ENCODE peak calls at places on chromosomes 4 and X, in eight cellular contexts. One of them, this sample, is unnamed.
A peak's percentile ranks its signal among the peaks of the same experiment; 100 is the strongest.

GRCh38 chrX:51860679-51861078 is 32.7 kb upstream of the MAGED1 start:
- DNase-seq in neural progenitor cell: peak; percentile 52
- DNase-seq in fibroblast of lung: peak; percentile 45
- DNase-seq in PC-3: peak; percentile 60
- DNase-seq in K562: peak; percentile 28
- DNase-seq in tibial nerve: no peak
- DNase-seq in foreskin fibroblast: peak; percentile 5
- DNase-seq in epithelial cell of esophagus: peak; percentile 48
- DNase-seq in this sample: no peak

GRCh38 chr4:149825336-149825735 is 9.7 kb upstream of the IQCM start:
- DNase-seq in neural progenitor cell: no peak
- DNase-seq in fibroblast of lung: no peak
- DNase-seq in PC-3: peak; percentile 59
- DNase-seq in K562: no peak
- DNase-seq in tibial nerve: no peak
- DNase-seq in foreskin fibroblast: no peak
- DNase-seq in epithelial cell of esophagus: peak; percentile 93
- DNase-seq in this sample: no peak

GRCh38 chrX:23904096-23904495 is 3.6 kb downstream of the APOO start:
- DNase-seq in neural progenitor cell: peak; percentile 48
- DNase-seq in fibroblast of lung: no peak
- DNase-seq in PC-3: peak; percentile 21
- DNase-seq in K562: no peak
- DNase-seq in tibial nerve: no peak
- DNase-seq in foreskin fibroblast: no peak
- DNase-seq in epithelial cell of esophagus: peak; percentile 59
- DNase-seq in this sample: no peak

GRCh38 chrX:102339312-102340298 is 92.6 kb downstream of the NXF2 start:
- DNase-seq in neural progenitor cell: no peak
- DNase-seq in fibroblast of lung: no peak
- DNase-seq in PC-3: no peak
- DNase-seq in K562: no peak
- DNase-seq in tibial nerve: no peak
- DNase-seq in foreskin fibroblast: no peak
- DNase-seq in epithelial cell of esophagus: no peak
- DNase-seq in this sample: no peak

GRCh38 chr4:184361443-184361842 is 112.9 kb downstream of the IRF2 start:
- DNase-seq in neural progenitor cell: no peak
- DNase-seq in fibroblast of lung: peak; percentile 55
- DNase-seq in PC-3: no peak
- DNase-seq in K562: no peak
- DNase-seq in tibial nerve: no peak
- DNase-seq in foreskin fibroblast: no peak
- DNase-seq in epithelial cell of esophagus: no peak
- DNase-seq in this sample: no peak

GRCh38 chrX:37958493-37959211 is 47.7 kb upstream of the SYTL5 start:
- DNase-seq in neural progenitor cell: no peak
- DNase-seq in fibroblast of lung: no peak
- DNase-seq in PC-3: no peak
- DNase-seq in K562: no peak
- DNase-seq in tibial nerve: no peak
- DNase-seq in foreskin fibroblast: no peak
- DNase-seq in epithelial cell of esophagus: no peak
- DNase-seq in this sample: peak; percentile 6

GRCh38 chr4:6116696-6117285 is 83.6 kb downstream of the JAKMIP1 start:
- DNase-seq in neural progenitor cell: no peak
- DNase-seq in fibroblast of lung: no peak
- DNase-seq in PC-3: no peak
- DNase-seq in K562: no peak
- DNase-seq in tibial nerve: no peak
- DNase-seq in foreskin fibroblast: no peak
- DNase-seq in epithelial cell of esophagus: no peak
- DNase-seq in this sample: no peak

GRCh38 chr4:173169428-173170209 is 1.0 kb downstream of the GALNT7 start:
- DNase-seq in neural progenitor cell: peak; percentile 87
- DNase-seq in fibroblast of lung: peak; percentile 70
- DNase-seq in PC-3: peak; percentile 20
- DNase-seq in K562: peak; percentile 74
- DNase-seq in tibial nerve: peak; percentile 34
- DNase-seq in foreskin fibroblast: peak; percentile 45
- DNase-seq in epithelial cell of esophagus: peak; percentile 64
- DNase-seq in this sample: peak; percentile 74

GRCh38 chr4:152052431-152053057 is 291.7 kb upstream of the GATB start:
- DNase-seq in neural progenitor cell: no peak
- DNase-seq in fibroblast of lung: peak; percentile 23
- DNase-seq in PC-3: no peak
- DNase-seq in K562: no peak
- DNase-seq in tibial nerve: no peak
- DNase-seq in foreskin fibroblast: no peak
- DNase-seq in epithelial cell of esophagus: no peak
- DNase-seq in this sample: no peak

GRCh38 chr4:54527532-54527931 is 130.2 kb upstream of the KIT start:
- DNase-seq in neural progenitor cell: no peak
- DNase-seq in fibroblast of lung: no peak
- DNase-seq in PC-3: no peak
- DNase-seq in K562: no peak
- DNase-seq in tibial nerve: no peak
- DNase-seq in foreskin fibroblast: no peak
- DNase-seq in epithelial cell of esophagus: no peak
- DNase-seq in this sample: no peak

DNA sequence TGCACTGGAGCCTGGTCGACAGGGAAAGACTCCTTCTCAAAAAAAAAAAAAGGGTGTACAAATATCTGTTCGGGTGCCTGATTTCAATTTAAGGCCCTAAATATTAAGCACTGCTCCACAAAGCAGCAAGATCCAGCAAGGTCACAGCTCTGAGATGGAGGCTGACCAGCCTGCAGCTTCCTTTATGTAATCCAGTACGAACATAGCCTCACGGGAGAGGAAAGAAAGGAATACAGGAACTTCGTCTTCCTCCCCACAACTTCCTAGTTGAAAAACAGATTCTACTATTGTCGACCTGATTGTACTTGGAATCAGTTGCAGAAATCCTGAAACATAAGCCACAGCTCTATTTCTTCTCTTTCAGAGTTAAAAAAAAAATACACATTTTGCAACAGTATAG is 53.5 kb upstream of the TBC1D9 start:
- DNase-seq in neural progenitor cell: no peak
- DNase-seq in fibroblast of lung: no peak
- DNase-seq in PC-3: no peak
- DNase-seq in K562: no peak
- DNase-seq in tibial nerve: no peak
- DNase-seq in foreskin fibroblast: no peak
- DNase-seq in epithelial cell of esophagus: no peak
- DNase-seq in this sample: no peak
- TF ChIP-seq CTCF in neural progenitor cell: no peak
- TF ChIP-seq CTCF in fibroblast of lung: no peak
- TF ChIP-seq CTCF in PC-3: no peak
- TF ChIP-seq CTCF in K562: no peak
- TF ChIP-seq CTCF in tibial nerve: no peak
- TF ChIP-seq CTCF in foreskin fibroblast: no peak
- TF ChIP-seq CTCF in epithelial cell of esophagus: no peak
- TF ChIP-seq CTCF in this sample: no peak

DNA sequence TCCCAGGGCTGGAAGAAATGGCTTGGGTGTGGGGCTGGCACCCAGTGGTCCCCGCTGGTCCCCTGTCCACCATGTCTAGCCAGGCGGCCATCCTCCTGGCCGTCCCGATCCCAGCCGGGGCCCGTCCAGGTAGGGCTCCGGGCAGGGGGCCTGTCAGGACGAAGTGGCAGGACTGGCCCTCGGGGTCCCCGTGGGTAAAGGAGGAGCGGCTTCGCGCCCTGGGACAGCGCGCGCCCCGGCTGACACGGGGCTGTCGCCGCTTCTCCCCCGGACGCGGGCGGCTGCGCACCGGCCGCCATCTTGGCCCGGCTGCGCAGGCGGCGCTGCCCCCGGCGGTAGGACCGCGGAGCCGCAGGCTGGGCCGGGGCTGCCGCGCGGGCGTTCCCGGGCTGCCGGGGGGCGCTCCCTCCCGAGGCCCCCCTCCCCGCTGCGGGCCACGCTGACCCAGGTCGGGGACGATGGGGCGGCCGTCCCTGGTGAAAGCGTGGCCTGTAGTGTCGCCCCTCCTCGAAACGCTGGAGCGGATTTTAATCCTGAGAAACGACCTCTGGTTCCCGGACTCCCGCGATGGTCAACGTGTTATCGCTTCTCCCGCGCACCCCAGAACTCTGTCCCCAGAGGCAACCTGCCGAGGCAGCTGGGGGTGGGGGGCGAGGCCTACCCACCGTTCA is 60.4 kb upstream of the BCOR start:
- DNase-seq in neural progenitor cell: peak; percentile 83
- DNase-seq in fibroblast of lung: no peak
- DNase-seq in PC-3: peak; percentile 46
- DNase-seq in K562: no peak
- DNase-seq in tibial nerve: no peak
- DNase-seq in foreskin fibroblast: no peak
- DNase-seq in epithelial cell of esophagus: no peak
- DNase-seq in this sample: peak; percentile 55
- TF ChIP-seq CTCF in neural progenitor cell: peak; percentile 42
- TF ChIP-seq CTCF in fibroblast of lung: peak; percentile 8
- TF ChIP-seq CTCF in PC-3: peak; percentile 22
- TF ChIP-seq CTCF in K562: no peak
- TF ChIP-seq CTCF in tibial nerve: peak; percentile 65
- TF ChIP-seq CTCF in foreskin fibroblast: no peak
- TF ChIP-seq CTCF in epithelial cell of esophagus: no peak
- TF ChIP-seq CTCF in this sample: no peak

DNA sequence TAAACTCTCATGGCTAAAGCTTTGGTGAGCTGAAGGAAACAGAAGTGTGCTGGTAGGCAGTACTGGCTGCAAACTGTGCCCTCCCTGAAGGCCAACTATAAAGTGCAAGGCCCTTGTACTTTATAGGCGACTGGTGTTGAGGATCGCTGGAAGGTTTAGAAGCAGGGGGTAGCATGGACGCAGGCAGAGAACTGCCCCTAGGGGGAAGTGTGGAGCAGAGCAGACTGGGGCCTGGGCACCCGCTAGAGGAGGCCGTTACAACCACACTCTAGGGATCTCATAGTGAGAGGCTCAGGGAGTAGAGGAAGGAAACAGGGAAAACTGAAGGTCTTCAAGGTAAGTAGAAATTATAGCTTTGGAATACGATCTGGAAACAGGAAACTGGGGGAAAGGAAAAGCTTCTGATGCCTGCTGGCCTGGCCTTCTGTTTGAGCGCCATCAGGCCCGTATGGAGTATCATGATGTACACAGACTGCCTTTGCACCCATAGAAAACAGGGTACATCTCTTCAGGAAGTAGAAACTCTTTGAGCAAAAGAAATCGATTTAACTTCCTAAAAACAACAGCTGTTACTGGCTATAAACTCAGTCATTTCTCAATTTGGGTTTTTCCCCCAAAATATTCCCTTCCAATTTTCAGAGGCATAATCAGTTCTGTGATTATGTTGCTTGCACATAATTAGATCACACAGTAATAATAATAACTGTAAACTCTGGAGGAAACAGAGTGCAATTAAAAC is 23.9 kb upstream of the TMSB4X start:
- DNase-seq in neural progenitor cell: peak; percentile 74
- DNase-seq in fibroblast of lung: no peak
- DNase-seq in PC-3: no peak
- DNase-seq in K562: peak; percentile 84
- DNase-seq in tibial nerve: no peak
- DNase-seq in foreskin fibroblast: no peak
- DNase-seq in epithelial cell of esophagus: no peak
- DNase-seq in this sample: peak; percentile 58
- TF ChIP-seq CTCF in neural progenitor cell: peak; percentile 76
- TF ChIP-seq CTCF in fibroblast of lung: no peak
- TF ChIP-seq CTCF in PC-3: peak; percentile 46
- TF ChIP-seq CTCF in K562: peak; percentile 88
- TF ChIP-seq CTCF in tibial nerve: peak; percentile 12
- TF ChIP-seq CTCF in foreskin fibroblast: no peak
- TF ChIP-seq CTCF in epithelial cell of esophagus: no peak
- TF ChIP-seq CTCF in this sample: peak; percentile 56

GRCh38 chr4:71270901-71271300 is 67.9 kb upstream of the SLC4A4 start:
- DNase-seq in neural progenitor cell: peak; percentile 36
- DNase-seq in fibroblast of lung: peak; percentile 62
- DNase-seq in PC-3: peak; percentile 73
- DNase-seq in K562: peak; percentile 56
- DNase-seq in tibial nerve: no peak
- DNase-seq in foreskin fibroblast: no peak
- DNase-seq in epithelial cell of esophagus: peak; percentile 40
- DNase-seq in this sample: peak; percentile 35
- TF ChIP-seq CTCF in neural progenitor cell: peak; percentile 56
- TF ChIP-seq CTCF in fibroblast of lung: peak; percentile 31
- TF ChIP-seq CTCF in PC-3: peak; percentile 81
- TF ChIP-seq CTCF in K562: peak; percentile 51
- TF ChIP-seq CTCF in tibial nerve: no peak
- TF ChIP-seq CTCF in foreskin fibroblast: peak; percentile 38
- TF ChIP-seq CTCF in epithelial cell of esophagus: no peak
- TF ChIP-seq CTCF in this sample: peak; percentile 46

DNA sequence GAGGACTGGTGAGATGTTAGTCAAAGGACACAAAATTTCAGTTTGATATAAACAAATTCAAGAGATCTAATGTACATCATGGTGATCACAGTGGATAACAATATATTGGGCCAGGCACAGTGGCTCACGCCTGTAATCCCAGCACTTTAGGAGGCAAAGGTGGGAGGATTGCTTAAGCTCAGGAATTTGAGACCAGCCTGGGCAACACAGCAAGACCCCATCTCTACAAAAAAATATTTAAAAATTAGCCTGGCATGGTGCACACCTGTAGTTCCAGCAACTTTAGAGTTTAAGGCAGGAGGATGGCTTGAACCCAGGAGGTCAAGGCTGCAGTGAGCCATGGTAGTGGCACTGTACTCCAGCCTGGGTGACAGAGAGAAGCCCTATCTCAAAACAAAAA is 8.7 kb downstream of the SCARB2 start:
- DNase-seq in neural progenitor cell: no peak
- DNase-seq in fibroblast of lung: no peak
- DNase-seq in PC-3: no peak
- DNase-seq in K562: no peak
- DNase-seq in tibial nerve: no peak
- DNase-seq in foreskin fibroblast: no peak
- DNase-seq in epithelial cell of esophagus: no peak
- DNase-seq in this sample: no peak
- TF ChIP-seq CTCF in neural progenitor cell: no peak
- TF ChIP-seq CTCF in fibroblast of lung: no peak
- TF ChIP-seq CTCF in PC-3: no peak
- TF ChIP-seq CTCF in K562: no peak
- TF ChIP-seq CTCF in tibial nerve: no peak
- TF ChIP-seq CTCF in foreskin fibroblast: no peak
- TF ChIP-seq CTCF in epithelial cell of esophagus: no peak
- TF ChIP-seq CTCF in this sample: no peak

GRCh38 chr4:104693601-104694201 is 199.0 kb upstream of the CXXC4 start:
- DNase-seq in neural progenitor cell: no peak
- DNase-seq in fibroblast of lung: peak; percentile 52
- DNase-seq in PC-3: peak; percentile 64
- DNase-seq in K562: peak; percentile 8
- DNase-seq in tibial nerve: no peak
- DNase-seq in foreskin fibroblast: no peak
- DNase-seq in epithelial cell of esophagus: peak; percentile 52
- DNase-seq in this sample: no peak
- TF ChIP-seq CTCF in neural progenitor cell: peak; percentile 42
- TF ChIP-seq CTCF in fibroblast of lung: peak; percentile 28
- TF ChIP-seq CTCF in PC-3: peak; percentile 69
- TF ChIP-seq CTCF in K562: no peak
- TF ChIP-seq CTCF in tibial nerve: no peak
- TF ChIP-seq CTCF in foreskin fibroblast: no peak
- TF ChIP-seq CTCF in epithelial cell of esophagus: peak; percentile 57
- TF ChIP-seq CTCF in this sample: peak; percentile 13

DNA sequence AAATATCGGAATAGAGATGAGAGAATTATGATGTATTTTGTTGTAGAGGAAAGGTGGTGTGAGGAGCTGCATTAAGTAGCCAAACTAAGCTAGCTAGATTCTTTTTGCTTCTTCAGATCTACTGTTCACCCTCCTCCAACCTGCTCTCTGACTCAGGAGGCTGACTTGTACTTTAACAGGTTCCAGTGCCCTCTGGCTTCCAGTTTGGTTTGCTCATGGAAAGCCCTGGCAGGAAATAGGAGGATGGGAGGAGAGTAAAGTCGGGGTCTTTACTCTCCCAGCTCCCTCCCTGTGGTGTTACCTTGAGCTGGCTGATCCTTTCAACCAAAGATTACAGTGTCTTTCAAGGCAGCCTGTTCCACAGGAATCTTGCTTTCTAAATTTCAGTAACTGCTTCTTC is 277.0 kb upstream of the EDA2R start:
- DNase-seq in neural progenitor cell: peak; percentile 4
- DNase-seq in fibroblast of lung: no peak
- DNase-seq in PC-3: no peak
- DNase-seq in K562: no peak
- DNase-seq in tibial nerve: no peak
- DNase-seq in foreskin fibroblast: no peak
- DNase-seq in epithelial cell of esophagus: peak; percentile 1
- DNase-seq in this sample: no peak
- TF ChIP-seq CTCF in neural progenitor cell: no peak
- TF ChIP-seq CTCF in fibroblast of lung: no peak
- TF ChIP-seq CTCF in PC-3: no peak
- TF ChIP-seq CTCF in K562: no peak
- TF ChIP-seq CTCF in tibial nerve: no peak
- TF ChIP-seq CTCF in foreskin fibroblast: no peak
- TF ChIP-seq CTCF in epithelial cell of esophagus: no peak
- TF ChIP-seq CTCF in this sample: no peak